ENCODE peak calls at places on chromosomes 16 and 17, in five cellular contexts. R is pancreas, O is RWPE2, B is K562, S is heart right ventricle. P is an unnamed sample.

GRCh38 chr16:49340466-49340865 is 33.1 kb upstream of the C16orf78 start:
- DNase-seq in B (no peak), R (no peak), S (no peak), O (no peak), P (no peak)

GRCh38 chr17:67578058-67578457 is 139.7 kb upstream of the NOL11 start:
- DNase-seq in O (no peak), B (no peak), R (no peak), S (no peak), P (no peak)

GRCh38 chr17:74968361-74968780 is 4.2 kb downstream of the HID1 start:
- DNase-seq in S (no peak), O (no peak), B (no peak), R (peak; percentile 85), P (peak; percentile 73)

GRCh38 chr17:4900231-4901107 is 1.1 kb downstream of the C17orf107 start:
- DNase-seq in S (no peak), O (no peak), B (no peak), R (peak; percentile 81), P (no peak)

GRCh38 chr16:71883193-71883848 is 661 bp downstream of the ZNF821 start:
- DNase-seq in B (peak; percentile 61), S (peak; percentile 46), O (no peak), R (no peak), P (peak; percentile 69)

GRCh38 chr17:32323784-32324590 is 18.0 kb downstream of the C17orf75 start:
- DNase-seq in S (no peak), O (no peak), R (no peak), B (no peak), P (no peak)

GRCh38 chr16:58306327-58306726 is 11.5 kb upstream of the PRSS54 start:
- DNase-seq in S (no peak), O (no peak), B (no peak), R (no peak), P (no peak)

GRCh38 chr16:89185062-89185751 is 13.7 kb downstream of the CDH15 start:
- DNase-seq in S (no peak), B (no peak), R (peak; percentile 77), O (no peak), P (no peak)

GRCh38 chr17:18225562-18226283 is at the start of gene LLGL1:
- DNase-seq in O (peak; percentile 45), R (no peak), B (peak; percentile 31), S (peak; percentile 35), P (no peak)

GRCh38 chr17:22570144-22570845 is 878.0 kb downstream of the KCNJ18 start:
- DNase-seq in O (no peak), B (no peak), R (no peak), S (no peak), P (no peak)

GRCh38 chr16:89256651-89257254 is 39.2 kb downstream of the ZNF778 start:
- DNase-seq in R (no peak), S (no peak), O (peak; percentile 72), B (no peak), P (peak; percentile 80)

GRCh38 chr16:1770328-1771071 is 843 bp downstream of the NME3 start:
- DNase-seq in R (peak; percentile 94), B (no peak), S (peak; percentile 61), O (peak; percentile 87), P (no peak)

GRCh38 chr16:30982548-30983288 is 2.3 kb upstream of the HSD3B7 start:
- DNase-seq in O (no peak), R (peak; percentile 68), S (no peak), B (no peak), P (no peak)

GRCh38 chr17:31564883-31565297 is 173.4 kb downstream of the RAB11FIP4 start:
- DNase-seq in R (no peak), S (peak; percentile 22), O (no peak), B (no peak), P (no peak)

GRCh38 chr17:40366861-40367518 is 2.5 kb upstream of the GJD3 start:
- DNase-seq in S (no peak), B (peak; percentile 8), R (no peak), O (no peak), P (no peak)

GRCh38 chr16:69513180-69513966 is 52.4 kb upstream of the NFAT5 start:
- DNase-seq in B (no peak), S (no peak), O (peak; percentile 86), R (no peak), P (peak; percentile 46)

GRCh38 chr17:67477687-67478086 is 100.6 kb downstream of the PITPNC1 start:
- DNase-seq in R (no peak), O (no peak), S (no peak), B (no peak), P (no peak)

GRCh38 chr16:21283521-21284289 is 5.6 kb upstream of the CRYM start:
- DNase-seq in O (no peak), B (no peak), R (peak; percentile 64), S (peak; percentile 43), P (peak; percentile 62)
- TF ChIP-seq CTCF in O (peak; percentile 40), B (peak; percentile 26), R (no peak), S (peak; percentile 59), P (peak; percentile 73)

GRCh38 chr17:27087935-27088766 is 205.8 kb upstream of the WSB1 start:
- DNase-seq in B (no peak), O (no peak), R (no peak), S (no peak), P (no peak)

GRCh38 chr17:27091043-27091497 is 202.8 kb upstream of the WSB1 start:
- DNase-seq in B (no peak), S (no peak), R (no peak), O (no peak), P (no peak)

GRCh38 chr17:27086526-27086925 is 207.4 kb upstream of the WSB1 start:
- DNase-seq in O (no peak), B (no peak), S (no peak), R (no peak), P (no peak)

GRCh38 chr17:27089929-27090247 is 204.0 kb upstream of the WSB1 start:
- DNase-seq in S (no peak), B (no peak), O (no peak), R (peak; percentile 26), P (no peak)

DNA sequence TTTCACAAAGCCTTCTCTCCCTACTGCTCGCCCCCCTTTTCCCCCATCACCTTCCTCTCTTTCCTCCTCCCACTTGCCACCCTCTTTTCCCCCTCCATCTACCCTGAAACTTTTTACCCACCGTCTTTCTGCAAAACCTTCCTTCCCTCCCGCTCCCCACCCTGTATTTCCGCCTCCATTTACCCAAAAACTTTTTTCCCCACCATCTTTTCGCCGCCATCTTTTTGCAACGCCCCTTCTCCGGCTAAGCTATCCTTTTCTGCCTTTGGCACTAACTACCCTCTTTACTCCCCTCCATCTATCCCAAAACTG is 205.2 kb upstream of the WSB1 start:
- DNase-seq in O (no peak), R (no peak), B (no peak), S (no peak), P (no peak)
- H3K9me3 ChIP-seq in O (no peaks in the 10 kb centered on the region), R (no peaks in the 10 kb centered on the region), B (no peaks in the 10 kb centered on the region), S (no peaks in the 10 kb centered on the region), P (no peaks in the 10 kb centered on the region)

GRCh38 chr16:68285683-68286082 is 21.4 kb downstream of the SLC7A6 start:
- DNase-seq in S (no peak), B (no peak), R (no peak), O (no peak), P (no peak)

GRCh38 chr16:68286153-68287074 is 22.1 kb downstream of the SLC7A6 start:
- DNase-seq in B (no peak), O (no peak), S (no peak), R (no peak), P (no peak)

GRCh38 chr16:68289202-68289601 is 21.5 kb downstream of the SLC7A6OS start:
- DNase-seq in O (no peak), R (no peak), B (no peak), S (no peak), P (no peak)

GRCh38 chr16:68288252-68288650 is 22.5 kb downstream of the SLC7A6OS start:
- DNase-seq in R (no peak), S (no peak), O (no peak), B (no peak), P (no peak)

DNA sequence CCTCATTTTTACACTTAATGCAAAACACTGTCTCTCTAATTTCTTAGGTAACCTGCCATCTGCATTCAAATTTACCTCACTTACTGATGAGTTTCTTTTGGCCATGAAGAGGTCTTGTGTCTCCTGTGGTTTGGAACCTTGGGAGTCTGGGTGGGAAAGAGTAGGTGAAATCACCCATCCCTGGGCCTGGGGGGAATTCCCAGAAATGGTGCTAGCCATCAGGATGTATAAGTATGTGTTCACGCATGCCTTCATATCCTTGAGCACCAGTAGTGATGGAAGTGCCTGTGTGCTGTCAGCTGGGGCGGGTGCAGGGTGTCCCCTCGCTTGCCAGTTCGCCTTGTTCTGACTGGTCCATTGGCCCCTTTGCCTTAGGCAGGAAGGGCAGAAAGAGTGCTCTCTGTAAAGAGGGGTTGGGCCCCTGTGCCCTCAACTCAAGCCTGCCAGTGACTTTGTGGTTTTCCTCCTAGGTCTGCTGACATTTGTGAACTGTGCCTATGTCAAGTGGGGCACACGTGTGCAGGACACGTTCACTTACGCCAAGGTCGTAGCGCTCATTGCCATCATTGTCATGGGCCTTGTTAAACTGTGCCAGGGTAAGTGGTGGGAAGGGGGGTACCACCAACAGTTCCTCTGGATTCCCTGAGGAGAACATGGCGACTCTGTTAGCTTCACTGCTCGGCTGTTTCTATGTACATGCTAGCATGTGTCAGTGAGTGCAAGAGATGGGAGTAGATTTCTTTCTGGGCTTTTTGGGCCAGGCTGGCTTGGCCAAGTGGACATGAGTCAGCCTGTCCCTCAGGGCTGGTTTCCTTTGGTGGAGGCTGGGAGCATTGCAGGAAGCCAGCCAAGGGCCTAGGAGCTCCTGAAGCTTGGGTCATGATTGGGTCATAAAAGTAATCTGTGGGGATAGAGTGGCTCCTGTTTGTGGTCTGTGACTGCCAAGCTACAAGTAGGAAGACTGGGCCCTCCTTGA is 23.2 kb downstream of the SLC7A6OS start:
- DNase-seq in O (no peak), B (no peak), S (peak; percentile 68), R (no peak), P (no peak)
- H3K4me3 ChIP-seq in O (no peak overlapping the region), B (no peak overlapping the region), S (no peak overlapping the region), R (no peak overlapping the region), P (no peak overlapping the region)

GRCh38 chr16:85546585-85547447 is 66.3 kb upstream of the GSE1 start:
- DNase-seq in B (no peak), R (peak; percentile 46), S (no peak), O (no peak), P (no peak)
- TF ChIP-seq CTCF in B (peak; percentile 37), R (no peak), S (no peak), O (no peak), P (peak; percentile 25)

GRCh38 chr17:73879987-73880386 is 235.7 kb upstream of the SDK2 start:
- DNase-seq in B (no peak), O (no peak), S (no peak), R (no peak), P (no peak)
- H3K9me3 ChIP-seq in B (no peaks in the 10 kb centered on the region), O (no peaks in the 10 kb centered on the region), S (no peaks in the 10 kb centered on the region), R (no peaks in the 10 kb centered on the region), P (no peaks in the 10 kb centered on the region)

GRCh38 chr17:50583636-50584035 is 23.1 kb downstream of the CACNA1G start:
- DNase-seq in S (peak; percentile 50), R (no peak), O (no peak), B (peak; percentile 49), P (no peak)
- H3K4me3 ChIP-seq in S (peak overlapping the region; percentile 12), R (no peak overlapping the region), O (no peak overlapping the region), B (no peak overlapping the region), P (no peak overlapping the region)

P was measured in Caco-2.